ENCODE peak calls at places on chromosome 10, in ten cellular contexts. K is AG10803; C is activated naive CD8-positive, alpha-beta T cell treated with anti-CD3 and anti-CD28 coated beads, Interleukin-2, amount 50 U/mL, for 24 hours; Z is cardiac fibroblast; B is HAP-1; Q is immature natural killer cell; I is HepG2; A is GM13977; L is mesothelial cell of epicardium; X is stimulated activated CD4-positive, alpha-beta T cell treated with anti-CD3 and anti-CD28 coated beads, Interleukin-1b, Interleukin-23, amount 100 ng/mL, for 4 hours. F is an unnamed sample.

GRCh38 chr10:101085846-101086245 is 24.1 kb downstream of the KAZALD1 start:
- DNase-seq in X (no peak), K (no peak), C (no peak), I (no peak), Z (no peak), Q (no peak), L (no peak), A (no peak), B (no peak), F (no peak)

GRCh38 chr10:77087406-77087805 is 550.2 kb downstream of the KCNMA1 start:
- DNase-seq in A (no peak), K (peak), Q (no peak), X (no peak), C (no peak), I (no peak), Z (peak), L (no peak), B (no peak), F (no peak)

GRCh38 chr10:113108180-113108835 is 158.3 kb downstream of the TCF7L2 start:
- DNase-seq in A (peak), X (no peak), C (peak), I (no peak), L (no peak), Q (peak), Z (no peak), B (peak), K (no peak), F (no peak)

GRCh38 chr10:28181478-28182096 is 121.3 kb downstream of the MPP7 start:
- DNase-seq in K (peak), X (no peak), C (no peak), A (no peak), Q (no peak), Z (no peak), B (no peak), I (no peak), L (no peak), F (no peak)

GRCh38 chr10:47278720-47279119 is 21.3 kb upstream of the GDF10 start:
- DNase-seq in Z (no peak), X (no peak), K (no peak), A (no peak), Q (no peak), L (no peak), B (no peak), C (no peak), I (no peak), F (no peak)

GRCh38 chr10:130399425-130399950 is 263.3 kb downstream of the GLRX3 start:
- DNase-seq in X (no peak), Z (no peak), K (no peak), I (no peak), A (no peak), L (peak), Q (no peak), B (no peak), C (no peak), F (no peak)

GRCh38 chr10:62250594-62251198 is 17.9 kb downstream of the RTKN2 start:
- DNase-seq in I (peak), X (no peak), L (no peak), A (no peak), Q (no peak), C (no peak), B (no peak), K (peak), Z (peak), F (no peak)

GRCh38 chr10:112126901-112127300 is 56.7 kb downstream of the GPAM start:
- DNase-seq in Q (no peak), A (no peak), C (no peak), Z (no peak), B (no peak), I (no peak), L (no peak), K (no peak), X (no peak), F (peak)

GRCh38 chr10:96306516-96306915 is 2.3 kb downstream of the DNTT start:
- DNase-seq in C (peak), L (no peak), I (no peak), K (peak), A (no peak), Q (no peak), Z (no peak), B (no peak), X (no peak), F (no peak)

GRCh38 chr10:123804716-123805115 is 86.9 kb downstream of the CPXM2 start:
- DNase-seq in X (no peak), I (no peak), A (no peak), K (peak), Z (peak), B (no peak), C (no peak), Q (no peak), L (no peak), F (no peak)

GRCh38 chr10:10819206-10819856 is 198.3 kb upstream of the CELF2 start:
- DNase-seq in K (peak), B (no peak), I (no peak), A (no peak), L (no peak), C (no peak), X (no peak), Z (no peak), Q (no peak), F (no peak)

GRCh38 chr10:1204434-1205326 is 148.5 kb downstream of the WDR37 start:
- DNase-seq in A (peak), C (no peak), B (no peak), I (no peak), K (no peak), X (no peak), Z (no peak), Q (no peak), L (peak), F (no peak)

GRCh38 chr10:33277135-33277536 is 57.3 kb downstream of the NRP1 start:
- DNase-seq in C (no peak), Q (no peak), A (no peak), Z (peak), B (peak), L (no peak), X (no peak), I (no peak), K (peak), F (no peak)

GRCh38 chr10:113565364-113565763 is 12.5 kb downstream of the HABP2 start:
- DNase-seq in Q (no peak), C (no peak), X (no peak), A (no peak), B (no peak), Z (no peak), I (no peak), L (no peak), K (no peak), F (no peak)

GRCh38 chr10:105269689-105270088 is 628.6 kb downstream of the SORCS3 start:
- DNase-seq in I (no peak), B (no peak), L (no peak), A (no peak), X (no peak), K (no peak), C (no peak), Z (no peak), Q (no peak), F (no peak)

GRCh38 chr10:5531558-5532230 is 6.9 kb downstream of the CALML3 start:
- DNase-seq in K (no peak), A (no peak), Z (no peak), X (no peak), C (no peak), L (no peak), B (no peak), I (peak), Q (no peak), F (no peak)

GRCh38 chr10:132187421-132188138 is 832 bp downstream of the DPYSL4 start:
- DNase-seq in X (no peak), B (peak), A (no peak), C (no peak), Q (no peak), L (no peak), I (no peak), K (no peak), Z (no peak), F (no peak)

GRCh38 chr10:86400705-86401587 is 34.4 kb upstream of the GRID1 start:
- DNase-seq in Q (peak), L (no peak), I (peak), A (peak), X (peak), B (no peak), Z (peak), C (peak), K (peak), F (no peak)

GRCh38 chr10:58299580-58299979 is 30.6 kb downstream of the CISD1 start:
- DNase-seq in A (peak), K (peak), B (peak), Z (peak), X (peak), Q (peak), I (peak), L (peak), C (peak), F (no peak)

GRCh38 chr10:34723746-34724145 is 91.3 kb downstream of the PARD3 start:
- DNase-seq in A (peak), X (no peak), L (no peak), K (peak), B (peak), I (peak), Q (no peak), C (no peak), Z (peak), F (no peak)

GRCh38 chr10:92506336-92506735 is 67.6 kb downstream of the IDE start:
- DNase-seq in X (no peak), Z (no peak), I (no peak), L (no peak), C (no peak), B (no peak), A (no peak), K (no peak), Q (no peak), F (no peak)

GRCh38 chr10:79905322-79906314 is 43.3 kb downstream of the SFTPD start:
- DNase-seq in B (no peak), X (no peak), L (no peak), Q (no peak), Z (peak), A (no peak), C (peak), I (no peak), K (peak), F (no peak)

GRCh38 chr10:79060641-79061255 is 8.0 kb upstream of the ZMIZ1 start:
- DNase-seq in A (no peak), Z (no peak), L (no peak), X (no peak), C (no peak), Q (no peak), K (no peak), I (no peak), B (no peak), F (no peak)

GRCh38 chr10:16902606-16903005 is 85.4 kb upstream of the RSU1 start:
- DNase-seq in I (no peak), K (no peak), Q (no peak), B (no peak), Z (no peak), X (no peak), L (no peak), A (no peak), C (no peak), F (no peak)

F was measured in cerebellar nuclear complex.